ENCODE peak calls at places on chromosomes 11 and 22, in six cellular contexts. A, C, M, J, V and P are unnamed samples.

GRCh38 chr22:23722724-23723123 is 28.2 kb downstream of the ZNF70 start:
- DNase-seq in M (no peak), A (no peak), C (no peak), J (no peak), V (no peak), P (no peak)

GRCh38 chr11:57567210-57567511 is 311 bp downstream of the UBE2L6 start:
- DNase-seq in V (peak), A (no peak), J (no peak), C (no peak), M (peak), P (peak)

GRCh38 chr11:94002226-94002625 is 18.9 kb upstream of the HEPHL1 start:
- DNase-seq in C (no peak), V (no peak), A (no peak), M (no peak), J (no peak), P (no peak)

GRCh38 chr11:16404781-16405180 is 48.4 kb upstream of the SOX6 start:
- DNase-seq in C (no peak), V (no peak), A (no peak), M (no peak), J (no peak), P (no peak)

GRCh38 chr11:117143871-117144476 is at the start of gene PAFAH1B2:
- DNase-seq in M (peak), J (peak), A (peak), C (peak), V (peak), P (peak)

GRCh38 chr11:3645552-3645951 is 624 bp downstream of the ART1 start:
- DNase-seq in A (no peak), J (no peak), C (no peak), M (no peak), V (no peak), P (no peak)

GRCh38 chr11:131987703-131988102 is 617.3 kb downstream of the NTM start:
- DNase-seq in C (no peak), J (no peak), M (no peak), V (no peak), A (no peak), P (no peak)

GRCh38 chr11:58650496-58650895 is 28.0 kb downstream of the CNTF start:
- DNase-seq in C (no peak), A (no peak), V (no peak), J (no peak), M (no peak), P (no peak)

GRCh38 chr11:116225784-116226410 is 546.9 kb downstream of the BUD13 start:
- DNase-seq in V (no peak), A (no peak), J (no peak), C (no peak), M (no peak), P (no peak)

GRCh38 chr11:64349404-64349803 is 9.4 kb downstream of the CCDC88B start:
- DNase-seq in M (no peak), C (no peak), J (no peak), A (no peak), V (no peak), P (no peak)

GRCh38 chr11:129895126-129896041 is at the start of gene NFRKB:
- DNase-seq in C (peak), A (peak), V (peak), M (peak), J (peak), P (peak)
- TF ChIP-seq POLR2A in C (peak), A (peak), V (peak), M (peak), J (peak), P (peak)

GRCh38 chr22:31089101-31090100 is 8.3 kb downstream of the SMTN start:
- DNase-seq in V (peak), M (no peak), C (no peak), J (no peak), A (no peak), P (peak)

GRCh38 chr22:31092161-31092560 is 11.0 kb downstream of the SMTN start:
- DNase-seq in A (no peak), V (no peak), M (no peak), J (no peak), C (no peak), P (no peak)

GRCh38 chr22:31093090-31093850 is 12.2 kb downstream of the SMTN start:
- DNase-seq in A (no peak), M (peak), C (no peak), V (peak), J (peak), P (no peak)

GRCh38 chr22:31090217-31091085 is 9.3 kb downstream of the SMTN start:
- DNase-seq in A (no peak), C (no peak), V (peak), M (no peak), J (no peak), P (peak)

DNA sequence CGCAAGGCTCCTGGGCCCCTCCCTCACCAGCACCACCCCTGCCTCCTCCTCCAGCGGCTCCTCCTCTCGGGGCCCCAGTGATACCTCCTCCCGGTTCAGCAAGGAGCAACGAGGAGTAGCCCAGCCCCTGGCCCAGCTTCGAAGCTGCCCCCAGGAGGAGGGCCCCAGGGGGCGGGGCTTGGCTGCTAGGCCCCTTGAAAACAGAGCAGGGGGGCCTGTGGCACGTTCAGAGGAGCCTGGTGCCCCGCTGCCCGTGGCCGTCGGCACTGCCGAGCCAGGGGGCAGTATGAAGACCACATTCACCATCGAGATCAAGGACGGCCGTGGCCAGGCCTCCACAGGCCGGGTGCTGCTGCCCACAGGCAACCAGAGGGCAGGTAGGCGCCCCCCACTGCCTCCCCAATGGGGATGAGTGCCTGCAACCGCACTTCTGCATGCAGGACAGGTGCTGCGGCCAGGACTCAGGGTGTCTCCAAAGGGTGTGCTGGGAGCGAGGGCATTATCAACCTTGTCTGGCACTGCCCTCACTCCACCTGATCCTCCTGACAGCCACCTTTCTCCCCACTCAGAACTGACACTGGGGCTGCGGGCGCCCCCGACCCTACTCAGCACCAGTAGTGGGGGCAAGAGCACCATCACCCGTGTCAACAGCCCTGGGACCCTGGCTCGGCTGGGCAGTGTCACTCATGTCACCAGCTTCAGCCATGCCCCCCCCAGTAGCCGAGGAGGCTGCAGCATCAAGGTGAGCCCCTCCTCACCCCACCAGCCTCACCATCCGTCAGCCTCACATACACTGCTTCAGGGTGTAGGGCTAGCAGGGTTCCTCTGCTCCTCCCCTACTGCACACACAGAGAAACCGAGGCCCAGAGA is 10.2 kb downstream of the SMTN start:
- DNase-seq in V (peak), J (no peak), A (no peak), M (no peak), C (no peak), P (no peak)
- TF ChIP-seq POLR2A in V (peak), J (no peak), A (no peak), M (no peak), C (no peak), P (no peak)

GRCh38 chr22:43996170-43996980 is 27.7 kb upstream of the PARVB start:
- DNase-seq in J (peak), V (peak), A (no peak), M (peak), C (no peak), P (no peak)
- TF ChIP-seq POLR2A in J (no peak), V (no peak), A (no peak), M (no peak), C (no peak), P (no peak)

DNA sequence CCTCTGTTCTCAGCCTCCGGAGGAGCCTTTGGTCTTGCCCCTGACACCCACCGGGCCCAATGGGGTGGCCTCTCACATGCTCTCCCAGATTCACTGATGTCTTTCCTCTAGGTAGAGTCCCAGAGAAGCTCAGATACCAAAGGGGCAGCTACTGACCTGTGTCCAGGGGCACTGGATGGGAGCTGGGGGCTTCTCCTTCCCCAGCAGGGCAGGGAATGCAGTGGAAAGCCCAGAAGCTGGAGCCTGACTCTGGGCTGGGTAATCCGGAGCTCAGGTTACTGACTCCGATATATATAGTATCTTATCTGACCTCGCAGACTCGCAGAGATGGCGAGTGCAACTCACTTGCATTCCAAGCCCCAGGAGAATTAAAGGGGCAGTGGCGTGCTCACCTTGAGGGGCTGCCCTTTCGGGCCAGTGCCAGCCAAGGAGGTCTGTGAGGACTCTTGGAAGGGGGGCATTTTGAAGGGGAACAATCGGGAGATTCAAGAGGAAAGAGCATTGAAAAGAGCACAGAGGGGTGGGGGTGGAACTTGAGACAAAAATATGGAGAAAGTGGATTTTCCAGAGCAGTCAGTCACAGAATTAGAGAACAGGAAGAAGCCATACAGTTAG is 2.5 kb downstream of the USP2 start:
- DNase-seq in V (no peak), A (no peak), C (no peak), J (no peak), M (peak), P (no peak)
- TF ChIP-seq POLR2A in V (no peak), A (no peak), C (no peak), J (peak), M (peak), P (no peak)

GRCh38 chr11:65871811-65872548 is 620 bp downstream of the EFEMP2 start:
- DNase-seq in C (no peak), J (no peak), M (no peak), A (no peak), V (no peak), P (no peak)

GRCh38 chr11:65873280-65874156 is 918 bp upstream of the EFEMP2 start:
- DNase-seq in M (peak), C (peak), V (peak), J (peak), A (peak), P (peak)

GRCh38 chr11:65870307-65870658 is 2.3 kb downstream of the EFEMP2 start:
- DNase-seq in M (no peak), V (no peak), J (peak), C (no peak), A (no peak), P (no peak)

GRCh38 chr11:65870706-65871681 is 1.6 kb downstream of the EFEMP2 start:
- DNase-seq in A (no peak), C (no peak), J (peak), V (no peak), M (peak), P (no peak)

GRCh38 chr11:65872555-65873279 is at the start of gene EFEMP2:
- DNase-seq in J (peak), M (peak), A (no peak), V (peak), C (no peak), P (no peak)
- TF ChIP-seq POLR2A in J (no peak), M (no peak), A (no peak), V (no peak), C (no peak), P (no peak)

DNA sequence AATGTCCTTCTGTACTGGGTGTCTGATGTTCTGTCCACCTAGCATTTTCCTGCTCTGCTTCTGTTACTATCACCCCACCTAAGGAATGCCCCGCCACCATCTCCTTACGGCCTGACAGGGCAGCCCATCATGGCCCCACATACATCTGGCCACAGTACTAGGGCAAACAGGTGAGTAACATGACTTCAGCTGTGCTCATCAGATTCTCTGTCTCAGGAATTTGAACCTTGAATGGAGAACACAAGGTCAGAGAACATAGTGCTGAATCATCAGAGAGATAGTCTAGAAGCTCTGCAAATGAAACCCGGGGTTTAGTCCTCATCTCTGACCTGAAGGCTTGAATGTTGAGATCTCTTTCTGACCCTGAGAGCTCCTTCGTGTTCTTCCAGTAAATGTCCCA is 32.4 kb downstream of the ZC3H12C start:
- DNase-seq in A (no peak), C (no peak), M (no peak), V (no peak), J (no peak), P (no peak)
- TF ChIP-seq POLR2A in A (no peak), C (no peak), M (no peak), V (no peak), J (no peak), P (no peak)

GRCh38 chr11:119166368-119167076 is 2.0 kb upstream of the NLRX1 start:
- DNase-seq in C (peak), J (no peak), A (no peak), V (no peak), M (no peak), P (no peak)

GRCh38 chr11:119169272-119169719 is 771 bp downstream of the NLRX1 start:
- DNase-seq in C (peak), J (peak), V (peak), M (peak), A (peak), P (peak)

GRCh38 chr11:119167933-119168332 is 592 bp upstream of the NLRX1 start:
- DNase-seq in C (no peak), V (no peak), J (no peak), A (no peak), M (no peak), P (no peak)

GRCh38 chr11:119172513-119172912 is 4.0 kb downstream of the NLRX1 start:
- DNase-seq in A (no peak), V (no peak), J (no peak), C (no peak), M (no peak), P (no peak)

GRCh38 chr11:119168471-119169271 is at the start of gene NLRX1:
- DNase-seq in C (peak), J (peak), A (peak), V (peak), M (peak), P (peak)
- TF ChIP-seq POLR2A in C (peak), J (peak), A (peak), V (peak), M (peak), P (peak)

GRCh38 chr11:12201016-12201985 is 90.9 kb downstream of the MICAL2 start:
- DNase-seq in M (peak), A (no peak), C (no peak), V (no peak), J (no peak), P (peak)
- TF ChIP-seq POLR2A in M (no peak), A (no peak), C (no peak), V (no peak), J (no peak), P (peak)